ENCODE peak calls at places on chromosomes 2 and 18, in ten cellular contexts. K is cardiac fibroblast, V is endothelial cell, C is thoracic aorta, U is body of pancreas, H is HL-60, X is foreskin fibroblast, F is right atrium auricular region, J is GM23248, R is amniotic stem cell. Q is an unnamed sample.

GRCh38 chr18:2212846-2213245 is 358.5 kb downstream of the METTL4 start:
- DNase-seq in U (no peak), V (no peak), F (no peak), K (no peak), J (no peak), H (no peak), C (no peak), X (no peak), R (no peak), Q (no peak)

GRCh38 chr18:10559566-10560456 is 34.0 kb downstream of the NAPG start:
- DNase-seq in X (peak), K (no peak), U (peak), V (no peak), R (no peak), C (no peak), H (no peak), J (peak), F (no peak), Q (no peak)

GRCh38 chr2:174815524-174815923 is 51.3 kb upstream of the CHRNA1 start:
- DNase-seq in X (no peak), U (no peak), C (no peak), R (no peak), J (peak), F (no peak), H (no peak), K (no peak), V (no peak), Q (no peak)

GRCh38 chr2:205686231-205687017 is 4.1 kb downstream of the NRP2 start:
- DNase-seq in V (peak), H (no peak), F (no peak), J (peak), C (no peak), K (peak), U (no peak), X (peak), R (no peak), Q (no peak)

GRCh38 chr2:189559579-189560272 is 20.9 kb downstream of the SLC40A1 start:
- DNase-seq in R (no peak), U (no peak), X (peak), C (no peak), K (peak), H (no peak), J (no peak), F (no peak), V (no peak), Q (no peak)

GRCh38 chr2:2291500-2292260 is 39.4 kb downstream of the MYT1L start:
- DNase-seq in K (no peak), R (no peak), J (peak), X (no peak), H (no peak), F (no peak), V (peak), U (peak), C (no peak), Q (no peak)

GRCh38 chr2:240319855-240320560 is 115.5 kb upstream of the GPC1 start:
- DNase-seq in R (peak), X (peak), C (peak), V (no peak), K (peak), F (no peak), U (no peak), J (peak), H (no peak), Q (no peak)

GRCh38 chr2:170679607-170680079 is 35.5 kb upstream of the SP5 start:
- DNase-seq in R (no peak), C (no peak), X (no peak), U (peak), F (no peak), K (no peak), J (peak), V (no peak), H (no peak), Q (no peak)

GRCh38 chr2:48356701-48357322 is 173.1 kb upstream of the STON1 start:
- DNase-seq in R (no peak), U (no peak), J (no peak), X (no peak), F (no peak), C (no peak), H (peak), V (peak), K (peak), Q (peak)

GRCh38 chr2:99701503-99701902 is 211.7 kb upstream of the REV1 start:
- DNase-seq in X (no peak), V (no peak), K (no peak), F (peak), C (no peak), R (no peak), U (no peak), J (peak), H (peak), Q (no peak)

GRCh38 chr2:239954166-239955085 is 70.7 kb downstream of the NDUFA10 start:
- DNase-seq in U (no peak), R (no peak), C (no peak), F (no peak), X (peak), V (no peak), J (peak), K (peak), H (no peak), Q (no peak)

GRCh38 chr2:218569038-218569431 is 396 bp downstream of the CNOT9 start:
- DNase-seq in H (no peak), V (peak), U (peak), J (peak), K (peak), C (peak), F (peak), X (peak), R (peak), Q (no peak)

GRCh38 chr2:29066271-29066860 is 8.0 kb downstream of the PCARE start:
- DNase-seq in J (peak), R (no peak), F (peak), U (peak), K (peak), C (no peak), H (no peak), X (peak), V (no peak), Q (no peak)

GRCh38 chr2:102708847-102709559 is 52.8 kb upstream of the TMEM182 start:
- DNase-seq in V (no peak), U (no peak), C (no peak), R (no peak), K (peak), J (peak), X (peak), H (no peak), F (no peak), Q (no peak)

GRCh38 chr2:127941461-127941860 is 55.7 kb upstream of the AMMECR1L start:
- DNase-seq in R (no peak), V (no peak), F (no peak), J (no peak), X (no peak), U (no peak), K (no peak), C (no peak), H (no peak), Q (no peak)

GRCh38 chr2:165203689-165204559 is at the start of gene SCN3A:
- DNase-seq in X (peak), K (peak), J (peak), U (peak), V (peak), F (no peak), R (peak), H (no peak), C (no peak), Q (no peak)

GRCh38 chr2:20594957-20595356 is 55.9 kb downstream of the HS1BP3 start:
- DNase-seq in U (peak), V (no peak), R (no peak), J (no peak), F (no peak), C (no peak), X (no peak), H (no peak), K (no peak), Q (no peak)

GRCh38 chr2:155747531-155747930 is 585.0 kb downstream of the NR4A2 start:
- DNase-seq in K (no peak), C (no peak), X (no peak), F (no peak), U (no peak), V (no peak), H (no peak), R (no peak), J (no peak), Q (no peak)

GRCh38 chr2:235745597-235745996 is 251.8 kb downstream of the AGAP1 start:
- DNase-seq in K (no peak), H (no peak), X (peak), U (no peak), C (no peak), J (no peak), R (no peak), F (no peak), V (no peak), Q (no peak)

GRCh38 chr2:46683541-46683940 is 204.2 kb downstream of the TMEM247 start:
- DNase-seq in R (no peak), C (no peak), V (no peak), H (no peak), U (no peak), X (no peak), K (no peak), J (no peak), F (no peak), Q (no peak)

GRCh38 chr2:70516596-70516995 is 37.0 kb downstream of the TGFA start:
- DNase-seq in K (no peak), F (no peak), V (no peak), X (peak), J (peak), U (no peak), R (no peak), C (no peak), H (peak), Q (no peak)

GRCh38 chr18:33560686-33561370 is 17.2 kb upstream of the ASXL3 start:
- DNase-seq in K (peak), U (no peak), V (no peak), J (peak), H (no peak), C (no peak), X (peak), R (no peak), F (no peak), Q (peak)

GRCh38 chr18:63234432-63234831 is 85.1 kb downstream of the BCL2 start:
- DNase-seq in U (no peak), J (no peak), C (no peak), V (no peak), H (no peak), F (no peak), R (no peak), K (no peak), X (no peak), Q (no peak)